ENCODE peak calls at places on chromosome 11, in seven cellular contexts. A is substantia nigra; N is posterior cingulate gyrus; Z is pancreas; V is cardiac muscle cell; C is activated CD8-positive, alpha-beta memory T cell treated with anti-CD3 and anti-CD28 coated beads, Interleukin-2, amount 10 ng/mL, durations not matched to agents 7 days and 5 days; U is NCI-H1930. J is an unnamed sample.

GRCh38 chr11:35058318-35058717 is 80.7 kb upstream of the CD44 start:
- DNase-seq in C (no peak), U (no peak), A (no peak), V (no peak), N (no peak), Z (no peak), J (no peak)

GRCh38 chr11:65524010-65524746 is 705 bp upstream of the SCYL1 start:
- DNase-seq in A (no peak), V (no peak), U (no peak), Z (peak), N (no peak), C (peak), J (peak)

GRCh38 chr11:7571640-7572000 is 57.8 kb downstream of the PPFIBP2 start:
- DNase-seq in N (peak), V (peak), U (peak), Z (peak), C (no peak), A (peak), J (peak)

GRCh38 chr11:125192717-125193116 is 28.2 kb downstream of the PKNOX2 start:
- DNase-seq in C (no peak), A (no peak), U (no peak), N (no peak), V (no peak), Z (no peak), J (no peak)

GRCh38 chr11:123509737-123510578 is 79.9 kb downstream of the GRAMD1B start:
- DNase-seq in V (peak), Z (no peak), N (peak), C (no peak), A (peak), U (no peak), J (no peak)

GRCh38 chr11:12811861-12812260 is 137.6 kb downstream of the TEAD1 start:
- DNase-seq in U (no peak), N (no peak), C (peak), A (no peak), Z (no peak), V (no peak), J (no peak)

GRCh38 chr11:17381156-17381555 is 7.3 kb downstream of the KCNJ11 start:
- DNase-seq in Z (no peak), V (no peak), C (no peak), N (no peak), A (no peak), U (no peak), J (no peak)

GRCh38 chr11:45663486-45664375 is 1.7 kb downstream of the CHST1 start:
- DNase-seq in U (no peak), A (no peak), V (no peak), N (no peak), C (no peak), Z (peak), J (no peak)

GRCh38 chr11:4065601-4066377 is 28.8 kb upstream of the RRM1 start:
- DNase-seq in U (no peak), A (no peak), Z (no peak), V (no peak), C (no peak), N (no peak), J (no peak)

GRCh38 chr11:6667733-6668374 is 12.2 kb upstream of the DCHS1 start:
- DNase-seq in Z (no peak), U (no peak), N (no peak), A (no peak), V (peak), C (peak), J (no peak)

GRCh38 chr11:111729441-111729840 is 36.7 kb downstream of the PPP2R1B start:
- DNase-seq in N (no peak), C (no peak), Z (no peak), A (no peak), U (peak), V (no peak), J (no peak)

GRCh38 chr11:64226507-64227051 is 505 bp downstream of the NUDT22 start:
- DNase-seq in A (no peak), V (no peak), C (peak), N (peak), U (no peak), Z (peak), J (peak)

GRCh38 chr11:10809373-10810199 is 860 bp upstream of the EIF4G2 start:
- DNase-seq in C (peak), A (no peak), Z (peak), N (peak), V (no peak), U (no peak), J (peak)

GRCh38 chr11:72534859-72535547 is 100.7 kb upstream of the CLPB start:
- DNase-seq in A (no peak), C (no peak), U (no peak), N (no peak), Z (no peak), V (peak), J (no peak)

GRCh38 chr11:120532511-120533196 is 21.1 kb downstream of the GRIK4 start:
- DNase-seq in N (no peak), U (no peak), V (no peak), A (no peak), Z (no peak), C (no peak), J (no peak)

GRCh38 chr11:115928811-115929210 is 424.6 kb upstream of the CADM1 start:
- DNase-seq in Z (no peak), C (no peak), A (no peak), U (no peak), N (no peak), V (no peak), J (no peak)

GRCh38 chr11:17578296-17578695 is 31.2 kb downstream of the OTOG start:
- DNase-seq in C (no peak), V (no peak), Z (no peak), N (no peak), U (no peak), A (no peak), J (no peak)

GRCh38 chr11:92224394-92225205 is at the start of gene FAT3:
- DNase-seq in C (no peak), A (peak), U (peak), N (peak), V (peak), Z (peak), J (peak)

GRCh38 chr11:8442301-8442700 is 151.7 kb downstream of the STK33 start:
- DNase-seq in U (no peak), V (no peak), A (no peak), N (no peak), C (no peak), Z (no peak), J (no peak)

GRCh38 chr11:77049081-77049480 is 14.9 kb downstream of the B3GNT6 start:
- DNase-seq in V (no peak), N (no peak), C (no peak), Z (no peak), U (no peak), A (no peak), J (peak)

GRCh38 chr11:46238078-46238966 is 39.1 kb upstream of the CREB3L1 start:
- DNase-seq in N (peak), A (no peak), C (peak), V (peak), Z (peak), U (peak), J (peak)